ENCODE peak calls at places on chromosomes 5 and 9, in ten cellular contexts. One of them, this sample, is unnamed.
A peak's percentile ranks its signal among the peaks of the same experiment; 100 is the strongest.

GRCh38 chr5:115435776-115436712 is 108.5 kb downstream of the FEM1C start:
- DNase-seq in body of pancreas: no peak
- DNase-seq in adrenal gland: no peak
- DNase-seq in prostate gland: no peak
- DNase-seq in transverse colon: no peak
- DNase-seq in H54: no peak
- DNase-seq in esophagus muscularis mucosa: no peak
- DNase-seq in IMR-90: peak; percentile 50
- DNase-seq in tibial nerve: no peak
- DNase-seq in sigmoid colon: no peak
- DNase-seq in this sample: no peak

GRCh38 chr5:174625591-174626365 is 98.6 kb upstream of the MSX2 start:
- DNase-seq in body of pancreas: no peak
- DNase-seq in adrenal gland: peak; percentile 41
- DNase-seq in prostate gland: no peak
- DNase-seq in transverse colon: no peak
- DNase-seq in H54: no peak
- DNase-seq in esophagus muscularis mucosa: no peak
- DNase-seq in IMR-90: peak; percentile 7
- DNase-seq in tibial nerve: no peak
- DNase-seq in sigmoid colon: peak; percentile 43
- DNase-seq in this sample: no peak

GRCh38 chr9:69985971-69986370 is 57.7 kb upstream of the MAMDC2 start:
- DNase-seq in body of pancreas: no peak
- DNase-seq in adrenal gland: no peak
- DNase-seq in prostate gland: no peak
- DNase-seq in transverse colon: no peak
- DNase-seq in H54: no peak
- DNase-seq in esophagus muscularis mucosa: no peak
- DNase-seq in IMR-90: no peak
- DNase-seq in tibial nerve: no peak
- DNase-seq in sigmoid colon: no peak
- DNase-seq in this sample: no peak

GRCh38 chr9:127216888-127217217 is 47.7 kb upstream of the GARNL3 start:
- DNase-seq in body of pancreas: no peak
- DNase-seq in adrenal gland: no peak
- DNase-seq in prostate gland: no peak
- DNase-seq in transverse colon: no peak
- DNase-seq in H54: no peak
- DNase-seq in esophagus muscularis mucosa: no peak
- DNase-seq in IMR-90: no peak
- DNase-seq in tibial nerve: no peak
- DNase-seq in sigmoid colon: no peak
- DNase-seq in this sample: no peak

GRCh38 chr5:76788362-76788761 is 30.5 kb upstream of the F2RL1 start:
- DNase-seq in body of pancreas: peak; percentile 34
- DNase-seq in adrenal gland: no peak
- DNase-seq in prostate gland: no peak
- DNase-seq in transverse colon: peak; percentile 65
- DNase-seq in H54: no peak
- DNase-seq in esophagus muscularis mucosa: no peak
- DNase-seq in IMR-90: no peak
- DNase-seq in tibial nerve: no peak
- DNase-seq in sigmoid colon: no peak
- DNase-seq in this sample: no peak

GRCh38 chr5:133381571-133382365 is 230.6 kb downstream of the FSTL4 start:
- DNase-seq in body of pancreas: no peak
- DNase-seq in adrenal gland: no peak
- DNase-seq in prostate gland: no peak
- DNase-seq in transverse colon: no peak
- DNase-seq in H54: no peak
- DNase-seq in esophagus muscularis mucosa: no peak
- DNase-seq in IMR-90: no peak
- DNase-seq in tibial nerve: no peak
- DNase-seq in sigmoid colon: peak; percentile 40
- DNase-seq in this sample: no peak

GRCh38 chr5:150266807-150267408 is 22.7 kb downstream of the CAMK2A start:
- DNase-seq in body of pancreas: peak; percentile 78
- DNase-seq in adrenal gland: no peak
- DNase-seq in prostate gland: no peak
- DNase-seq in transverse colon: no peak
- DNase-seq in H54: no peak
- DNase-seq in esophagus muscularis mucosa: no peak
- DNase-seq in IMR-90: no peak
- DNase-seq in tibial nerve: no peak
- DNase-seq in sigmoid colon: no peak
- DNase-seq in this sample: no peak

GRCh38 chr9:91282292-91282691 is 79.4 kb downstream of the AUH start:
- DNase-seq in body of pancreas: no peak
- DNase-seq in adrenal gland: no peak
- DNase-seq in prostate gland: peak; percentile 28
- DNase-seq in transverse colon: no peak
- DNase-seq in H54: no peak
- DNase-seq in esophagus muscularis mucosa: no peak
- DNase-seq in IMR-90: peak; percentile 61
- DNase-seq in tibial nerve: no peak
- DNase-seq in sigmoid colon: no peak
- DNase-seq in this sample: no peak

GRCh38 chr9:110820378-110820777 is 151.8 kb downstream of the MUSK start:
- DNase-seq in body of pancreas: no peak
- DNase-seq in adrenal gland: no peak
- DNase-seq in prostate gland: no peak
- DNase-seq in transverse colon: no peak
- DNase-seq in H54: no peak
- DNase-seq in esophagus muscularis mucosa: no peak
- DNase-seq in IMR-90: no peak
- DNase-seq in tibial nerve: no peak
- DNase-seq in sigmoid colon: no peak
- DNase-seq in this sample: no peak

GRCh38 chr9:13444272-13444608 is 164.7 kb upstream of the MPDZ start:
- DNase-seq in body of pancreas: no peak
- DNase-seq in adrenal gland: no peak
- DNase-seq in prostate gland: no peak
- DNase-seq in transverse colon: no peak
- DNase-seq in H54: no peak
- DNase-seq in esophagus muscularis mucosa: no peak
- DNase-seq in IMR-90: no peak
- DNase-seq in tibial nerve: no peak
- DNase-seq in sigmoid colon: no peak
- DNase-seq in this sample: no peak

GRCh38 chr9:111037744-111038335 is 430 bp downstream of the LPAR1 start:
- DNase-seq in body of pancreas: peak; percentile 56
- DNase-seq in adrenal gland: no peak
- DNase-seq in prostate gland: peak; percentile 34
- DNase-seq in transverse colon: peak; percentile 42
- DNase-seq in H54: peak; percentile 26
- DNase-seq in esophagus muscularis mucosa: no peak
- DNase-seq in IMR-90: peak; percentile 27
- DNase-seq in tibial nerve: peak; percentile 24
- DNase-seq in sigmoid colon: peak; percentile 76
- DNase-seq in this sample: no peak

GRCh38 chr5:127010362-127010761 is 20.0 kb downstream of the MARCHF3 start:
- DNase-seq in body of pancreas: no peak
- DNase-seq in adrenal gland: no peak
- DNase-seq in prostate gland: no peak
- DNase-seq in transverse colon: no peak
- DNase-seq in H54: no peak
- DNase-seq in esophagus muscularis mucosa: no peak
- DNase-seq in IMR-90: peak; percentile 29
- DNase-seq in tibial nerve: no peak
- DNase-seq in sigmoid colon: no peak
- DNase-seq in this sample: no peak

GRCh38 chr9:38417003-38417965 is 7.0 kb downstream of the IGFBPL1 start:
- DNase-seq in body of pancreas: no peak
- DNase-seq in adrenal gland: no peak
- DNase-seq in prostate gland: no peak
- DNase-seq in transverse colon: peak; percentile 35
- DNase-seq in H54: peak; percentile 33
- DNase-seq in esophagus muscularis mucosa: no peak
- DNase-seq in IMR-90: no peak
- DNase-seq in tibial nerve: no peak
- DNase-seq in sigmoid colon: peak; percentile 24
- DNase-seq in this sample: peak; percentile 65

GRCh38 chr5:79702606-79703380 is 13.2 kb downstream of the CMYA5 start:
- DNase-seq in body of pancreas: no peak
- DNase-seq in adrenal gland: no peak
- DNase-seq in prostate gland: no peak
- DNase-seq in transverse colon: no peak
- DNase-seq in H54: no peak
- DNase-seq in esophagus muscularis mucosa: no peak
- DNase-seq in IMR-90: no peak
- DNase-seq in tibial nerve: no peak
- DNase-seq in sigmoid colon: no peak
- DNase-seq in this sample: peak; percentile 40

GRCh38 chr5:106875591-106876297 is 795.0 kb downstream of the EFNA5 start:
- DNase-seq in body of pancreas: peak; percentile 71
- DNase-seq in adrenal gland: peak; percentile 18
- DNase-seq in prostate gland: no peak
- DNase-seq in transverse colon: no peak
- DNase-seq in H54: peak; percentile 4
- DNase-seq in esophagus muscularis mucosa: no peak
- DNase-seq in IMR-90: peak; percentile 36
- DNase-seq in tibial nerve: no peak
- DNase-seq in sigmoid colon: no peak
- DNase-seq in this sample: peak; percentile 4

GRCh38 chr9:70427161-70427945 is 12.9 kb upstream of the KLF9 start:
- DNase-seq in body of pancreas: no peak
- DNase-seq in adrenal gland: no peak
- DNase-seq in prostate gland: peak; percentile 56
- DNase-seq in transverse colon: no peak
- DNase-seq in H54: no peak
- DNase-seq in esophagus muscularis mucosa: no peak
- DNase-seq in IMR-90: peak; percentile 58
- DNase-seq in tibial nerve: no peak
- DNase-seq in sigmoid colon: peak; percentile 78
- DNase-seq in this sample: no peak

GRCh38 chr5:154610321-154611154 is 132.5 kb upstream of the HAND1 start:
- DNase-seq in body of pancreas: peak; percentile 79
- DNase-seq in adrenal gland: peak; percentile 84
- DNase-seq in prostate gland: peak; percentile 60
- DNase-seq in transverse colon: peak; percentile 75
- DNase-seq in H54: peak; percentile 89
- DNase-seq in esophagus muscularis mucosa: no peak
- DNase-seq in IMR-90: peak; percentile 59
- DNase-seq in tibial nerve: peak; percentile 43
- DNase-seq in sigmoid colon: peak; percentile 91
- DNase-seq in this sample: peak; percentile 87

GRCh38 chr5:133675376-133676154 is 63.2 kb upstream of the FSTL4 start:
- DNase-seq in body of pancreas: no peak
- DNase-seq in adrenal gland: no peak
- DNase-seq in prostate gland: no peak
- DNase-seq in transverse colon: no peak
- DNase-seq in H54: no peak
- DNase-seq in esophagus muscularis mucosa: peak; percentile 72
- DNase-seq in IMR-90: no peak
- DNase-seq in tibial nerve: no peak
- DNase-seq in sigmoid colon: peak; percentile 27
- DNase-seq in this sample: no peak

GRCh38 chr5:73981696-73982095 is 355.7 kb downstream of the ARHGEF28 start:
- DNase-seq in body of pancreas: no peak
- DNase-seq in adrenal gland: no peak
- DNase-seq in prostate gland: no peak
- DNase-seq in transverse colon: no peak
- DNase-seq in H54: no peak
- DNase-seq in esophagus muscularis mucosa: peak; percentile 42
- DNase-seq in IMR-90: no peak
- DNase-seq in tibial nerve: no peak
- DNase-seq in sigmoid colon: no peak
- DNase-seq in this sample: no peak

GRCh38 chr5:39394946-39395345 is 29.8 kb downstream of the DAB2 start:
- DNase-seq in body of pancreas: no peak
- DNase-seq in adrenal gland: no peak
- DNase-seq in prostate gland: no peak
- DNase-seq in transverse colon: no peak
- DNase-seq in H54: peak; percentile 14
- DNase-seq in esophagus muscularis mucosa: no peak
- DNase-seq in IMR-90: peak; percentile 86
- DNase-seq in tibial nerve: no peak
- DNase-seq in sigmoid colon: no peak
- DNase-seq in this sample: no peak

GRCh38 chr5:6541256-6542013 is 91.4 kb downstream of the NSUN2 start:
- DNase-seq in body of pancreas: no peak
- DNase-seq in adrenal gland: no peak
- DNase-seq in prostate gland: no peak
- DNase-seq in transverse colon: no peak
- DNase-seq in H54: no peak
- DNase-seq in esophagus muscularis mucosa: peak; percentile 64
- DNase-seq in IMR-90: no peak
- DNase-seq in tibial nerve: no peak
- DNase-seq in sigmoid colon: no peak
- DNase-seq in this sample: no peak

GRCh38 chr9:37187269-37187668 is 66.9 kb downstream of the ZCCHC7 start:
- DNase-seq in body of pancreas: no peak
- DNase-seq in adrenal gland: no peak
- DNase-seq in prostate gland: no peak
- DNase-seq in transverse colon: peak; percentile 18
- DNase-seq in H54: no peak
- DNase-seq in esophagus muscularis mucosa: no peak
- DNase-seq in IMR-90: no peak
- DNase-seq in tibial nerve: no peak
- DNase-seq in sigmoid colon: no peak
- DNase-seq in this sample: no peak
- TF ChIP-seq POLR2A in body of pancreas: no peak
- TF ChIP-seq POLR2A in adrenal gland: no peak
- TF ChIP-seq POLR2A in prostate gland: no peak
- TF ChIP-seq POLR2A in transverse colon: no peak
- TF ChIP-seq POLR2A in H54: no peak
- TF ChIP-seq POLR2A in esophagus muscularis mucosa: no peak
- TF ChIP-seq POLR2A in IMR-90: no peak
- TF ChIP-seq POLR2A in tibial nerve: no peak
- TF ChIP-seq POLR2A in sigmoid colon: no peak
- TF ChIP-seq POLR2A in this sample: no peak

GRCh38 chr9:114587345-114588149 is at the start of gene ATP6V1G1:
- DNase-seq in body of pancreas: peak; percentile 100
- DNase-seq in adrenal gland: peak; percentile 100
- DNase-seq in prostate gland: peak; percentile 99
- DNase-seq in transverse colon: peak; percentile 100
- DNase-seq in H54: peak; percentile 95
- DNase-seq in esophagus muscularis mucosa: peak; percentile 100
- DNase-seq in IMR-90: peak; percentile 99
- DNase-seq in tibial nerve: peak; percentile 100
- DNase-seq in sigmoid colon: peak; percentile 100
- DNase-seq in this sample: peak; percentile 99
- TF ChIP-seq POLR2A in body of pancreas: peak; percentile 97
- TF ChIP-seq POLR2A in adrenal gland: peak; percentile 97
- TF ChIP-seq POLR2A in prostate gland: peak; percentile 96
- TF ChIP-seq POLR2A in transverse colon: peak; percentile 96
- TF ChIP-seq POLR2A in H54: peak; percentile 60
- TF ChIP-seq POLR2A in esophagus muscularis mucosa: peak; percentile 76
- TF ChIP-seq POLR2A in IMR-90: peak; percentile 95
- TF ChIP-seq POLR2A in tibial nerve: peak; percentile 91
- TF ChIP-seq POLR2A in sigmoid colon: peak; percentile 86
- TF ChIP-seq POLR2A in this sample: peak; percentile 97

GRCh38 chr5:180860887-180861822 is at the start of gene ZFP62:
- DNase-seq in body of pancreas: peak; percentile 93
- DNase-seq in adrenal gland: peak; percentile 88
- DNase-seq in prostate gland: peak; percentile 92
- DNase-seq in transverse colon: peak; percentile 94
- DNase-seq in H54: peak; percentile 82
- DNase-seq in esophagus muscularis mucosa: peak; percentile 94
- DNase-seq in IMR-90: peak; percentile 87
- DNase-seq in tibial nerve: peak; percentile 67
- DNase-seq in sigmoid colon: peak; percentile 94
- DNase-seq in this sample: peak; percentile 96
- TF ChIP-seq POLR2A in body of pancreas: peak; percentile 85
- TF ChIP-seq POLR2A in adrenal gland: peak; percentile 67
- TF ChIP-seq POLR2A in prostate gland: peak; percentile 57
- TF ChIP-seq POLR2A in transverse colon: peak; percentile 84
- TF ChIP-seq POLR2A in H54: peak; percentile 73
- TF ChIP-seq POLR2A in esophagus muscularis mucosa: peak; percentile 28
- TF ChIP-seq POLR2A in IMR-90: peak; percentile 43
- TF ChIP-seq POLR2A in tibial nerve: peak; percentile 64
- TF ChIP-seq POLR2A in sigmoid colon: no peak
- TF ChIP-seq POLR2A in this sample: peak; percentile 77

GRCh38 chr9:104093647-104094533 is at the start of gene SMC2:
- DNase-seq in body of pancreas: peak; percentile 91
- DNase-seq in adrenal gland: peak; percentile 92
- DNase-seq in prostate gland: peak; percentile 90
- DNase-seq in transverse colon: peak; percentile 94
- DNase-seq in H54: peak; percentile 91
- DNase-seq in esophagus muscularis mucosa: peak; percentile 98
- DNase-seq in IMR-90: peak; percentile 84
- DNase-seq in tibial nerve: peak; percentile 83
- DNase-seq in sigmoid colon: peak; percentile 92
- DNase-seq in this sample: peak; percentile 94
- TF ChIP-seq POLR2A in body of pancreas: peak; percentile 91
- TF ChIP-seq POLR2A in adrenal gland: peak; percentile 90
- TF ChIP-seq POLR2A in prostate gland: peak; percentile 80
- TF ChIP-seq POLR2A in transverse colon: peak; percentile 95
- TF ChIP-seq POLR2A in H54: peak; percentile 92
- TF ChIP-seq POLR2A in esophagus muscularis mucosa: no peak
- TF ChIP-seq POLR2A in IMR-90: peak; percentile 81
- TF ChIP-seq POLR2A in tibial nerve: peak; percentile 74
- TF ChIP-seq POLR2A in sigmoid colon: peak; percentile 73
- TF ChIP-seq POLR2A in this sample: peak; percentile 94